ENCODE peak calls at places on chromosomes 3 and 15, in ten cellular contexts. Y, M, P, Z, R, L, G, U, E and W are unnamed samples.

GRCh38 chr3:153055779-153056178 is 106.2 kb upstream of the RAP2B start:
- DNase-seq in G (no peak), M (no peak), P (no peak), Z (no peak), Y (no peak), L (no peak), E (no peak), U (no peak), R (no peak), W (no peak)

GRCh38 chr3:141393151-141394076 is 25.1 kb downstream of the ZBTB38 start:
- DNase-seq in M (no peak), U (no peak), G (no peak), L (no peak), Z (no peak), E (no peak), P (no peak), Y (peak; percentile 14), R (no peak), W (peak; percentile 97)

GRCh38 chr3:16512435-16513140 is 911 bp downstream of the RFTN1 start:
- DNase-seq in Z (no peak), L (peak; percentile 82), E (no peak), R (peak; percentile 38), U (peak; percentile 33), P (no peak), M (peak; percentile 43), Y (peak; percentile 20), G (peak; percentile 75), W (no peak)

GRCh38 chr3:8768364-8769087 is 887 bp downstream of the OXTR start:
- DNase-seq in G (peak; percentile 47), E (no peak), P (no peak), Y (no peak), Z (no peak), R (no peak), U (no peak), M (peak; percentile 41), L (peak; percentile 53), W (peak; percentile 8)

GRCh38 chr3:183210862-183211341 is 42.2 kb upstream of the B3GNT5 start:
- DNase-seq in R (no peak), P (no peak), L (peak; percentile 73), E (no peak), G (no peak), M (no peak), U (no peak), Y (no peak), Z (no peak), W (no peak)

GRCh38 chr3:169664034-169664820 is 715 bp upstream of the MECOM start:
- DNase-seq in R (no peak), M (no peak), Z (no peak), U (no peak), G (no peak), Y (peak; percentile 50), L (no peak), E (no peak), P (no peak), W (no peak)

GRCh38 chr3:149767720-149768119 is 15.4 kb upstream of the COMMD2 start:
- DNase-seq in Z (no peak), U (no peak), R (no peak), G (no peak), M (no peak), Y (no peak), P (peak; percentile 16), L (no peak), E (no peak), W (no peak)

GRCh38 chr15:32823750-32824149 is 105.9 kb downstream of the GREM1 start:
- DNase-seq in L (no peak), P (no peak), R (no peak), U (no peak), Y (no peak), G (no peak), M (no peak), E (no peak), Z (no peak), W (no peak)

GRCh38 chr15:64896371-64897069 is 15.2 kb upstream of the ANKDD1A start:
- DNase-seq in Y (no peak), L (no peak), R (no peak), G (no peak), U (no peak), Z (no peak), E (no peak), P (no peak), M (no peak), W (no peak)

GRCh38 chr15:80743189-80743833 is 35.9 kb upstream of the CEMIP start:
- DNase-seq in G (peak; percentile 40), L (no peak), U (no peak), Z (peak; percentile 50), E (no peak), M (no peak), Y (no peak), R (no peak), P (no peak), W (peak; percentile 82)

GRCh38 chr15:38316311-38316710 is 63.7 kb downstream of the SPRED1 start:
- DNase-seq in E (no peak), G (no peak), Y (no peak), U (no peak), P (no peak), R (no peak), L (no peak), M (no peak), Z (peak; percentile 30), W (no peak)

GRCh38 chr3:50516048-50516871 is 12.8 kb upstream of the CACNA2D2 start:
- DNase-seq in Y (peak; percentile 70), P (no peak), M (no peak), E (no peak), Z (no peak), R (no peak), L (no peak), G (no peak), U (no peak), W (no peak)

GRCh38 chr3:78736863-78737262 is 1030.9 kb downstream of the ROBO1 start:
- DNase-seq in R (no peak), L (no peak), E (no peak), Z (peak; percentile 76), Y (no peak), M (no peak), U (no peak), P (no peak), G (no peak), W (peak; percentile 84)

GRCh38 chr3:119481079-119481478 is 12.3 kb downstream of the POGLUT1 start:
- DNase-seq in G (no peak), L (no peak), Z (no peak), U (no peak), R (no peak), P (no peak), E (no peak), Y (no peak), M (no peak), W (no peak)

GRCh38 chr3:81666502-81667121 is 94.8 kb downstream of the GBE1 start:
- DNase-seq in M (no peak), G (peak; percentile 5), R (no peak), U (peak; percentile 14), L (no peak), E (no peak), Y (no peak), Z (peak; percentile 34), P (no peak), W (peak; percentile 21)

GRCh38 chr3:17194116-17194515 is 309.4 kb downstream of the PLCL2 start:
- DNase-seq in E (no peak), Z (no peak), Y (no peak), U (no peak), G (no peak), P (no peak), M (no peak), L (no peak), R (no peak), W (no peak)

GRCh38 chr15:29570931-29571727 is 251.1 kb downstream of the TJP1 start:
- DNase-seq in Z (peak; percentile 3), M (no peak), Y (peak; percentile 75), P (no peak), G (no peak), L (peak; percentile 57), E (no peak), R (no peak), U (no peak), W (no peak)

GRCh38 chr3:193782280-193782654 is 189.3 kb downstream of the OPA1 start:
- DNase-seq in G (no peak), Z (peak; percentile 89), U (peak; percentile 67), M (no peak), P (no peak), R (no peak), Y (peak; percentile 33), L (no peak), E (no peak), W (peak; percentile 58)

GRCh38 chr3:58356054-58356453 is 23.4 kb downstream of the PXK start:
- DNase-seq in Y (no peak), G (no peak), R (no peak), U (no peak), E (no peak), L (no peak), P (no peak), M (no peak), Z (peak; percentile 30), W (peak; percentile 82)

GRCh38 chr15:38768970-38769369 is 204.4 kb upstream of the RASGRP1 start:
- DNase-seq in R (no peak), Y (no peak), L (no peak), G (peak; percentile 32), Z (peak; percentile 19), E (peak; percentile 7), P (no peak), M (no peak), U (no peak), W (peak; percentile 75)

GRCh38 chr15:68432665-68433064 is 702 bp upstream of the ITGA11 start:
- DNase-seq in Z (no peak), P (no peak), Y (no peak), U (no peak), G (no peak), E (no peak), R (no peak), M (no peak), L (no peak), W (no peak)

GRCh38 chr3:149967067-149967685 is 3.5 kb downstream of the PFN2 start:
- DNase-seq in P (no peak), Y (no peak), R (no peak), G (no peak), M (no peak), L (no peak), E (no peak), U (peak; percentile 32), Z (peak; percentile 53), W (peak; percentile 69)

GRCh38 chr3:128278761-128279593 is 125.7 kb downstream of the EEFSEC start:
- DNase-seq in U (no peak), G (peak; percentile 74), R (no peak), Y (peak; percentile 75), L (peak; percentile 32), Z (peak; percentile 54), M (no peak), P (no peak), E (peak; percentile 75), W (peak; percentile 98)

GRCh38 chr3:114086356-114086755 is 29.8 kb downstream of the QTRT2 start:
- DNase-seq in E (no peak), R (no peak), L (no peak), P (no peak), Y (no peak), Z (no peak), G (no peak), M (no peak), U (no peak), W (no peak)

GRCh38 chr15:41512512-41513281 is 930 bp downstream of the LTK start:
- DNase-seq in U (no peak), L (no peak), R (no peak), E (no peak), Z (no peak), M (no peak), P (no peak), Y (peak; percentile 56), G (no peak), W (no peak)

GRCh38 chr3:46538803-46539442 is 27.2 kb downstream of the LRRC2 start:
- DNase-seq in P (no peak), E (no peak), M (peak; percentile 46), Y (no peak), L (peak; percentile 84), Z (peak; percentile 53), G (peak; percentile 55), R (peak; percentile 81), U (no peak), W (peak; percentile 60)

GRCh38 chr3:22245122-22245521 is 494.1 kb upstream of the ZNF385D start:
- DNase-seq in Z (peak; percentile 80), Y (no peak), P (no peak), R (no peak), L (no peak), E (no peak), U (peak; percentile 53), M (no peak), G (peak; percentile 28), W (peak; percentile 98)

GRCh38 chr15:78033864-78034263 is 43.6 kb downstream of the TBC1D2B start:
- DNase-seq in R (peak; percentile 70), E (no peak), U (no peak), Y (no peak), P (no peak), Z (no peak), G (no peak), M (no peak), L (peak; percentile 45), W (no peak)